ENCODE peak calls at places on chromosomes 16 and 17, in four cellular contexts. X is fibroblast of pulmonary artery, O is cardiac muscle cell, M is mucosa of descending colon. R is an unnamed sample.

GRCh38 chr16:30644334-30644830 is 6.4 kb upstream of the PRR14 start:
- DNase-seq in X (no peak), O (no peak), M (no peak), R (no peak)

GRCh38 chr16:81429045-81429521 is 15.5 kb upstream of the CMIP start:
- DNase-seq in X (peak; percentile 62), O (peak; percentile 64), M (no peak), R (no peak)

GRCh38 chr16:75064403-75065148 is 52.0 kb downstream of the LDHD start:
- DNase-seq in X (no peak), O (no peak), M (peak; percentile 74), R (no peak)

GRCh38 chr16:67415872-67416793 is at the start of gene ZDHHC1:
- DNase-seq in X (peak; percentile 66), O (peak; percentile 77), M (peak; percentile 73), R (no peak)

GRCh38 chr17:34706029-34706428 is 126.6 kb downstream of the TMEM132E start:
- DNase-seq in X (peak; percentile 25), O (peak; percentile 30), M (no peak), R (no peak)

GRCh38 chr17:8206536-8206935 is 3.8 kb downstream of the AURKB start:
- DNase-seq in X (no peak), O (no peak), M (peak; percentile 39), R (no peak)

GRCh38 chr16:27223226-27223610 is 19.9 kb downstream of the KDM8 start:
- DNase-seq in X (no peak), O (no peak), M (peak; percentile 49), R (no peak)

GRCh38 chr16:68359398-68360191 is 48.8 kb downstream of the PRMT7 start:
- DNase-seq in X (no peak), O (no peak), M (peak; percentile 49), R (no peak)

GRCh38 chr16:87206646-87207451 is 110.3 kb downstream of the C16orf95 start:
- DNase-seq in X (peak; percentile 72), O (peak; percentile 51), M (no peak), R (peak; percentile 21)

GRCh38 chr16:64983983-64984382 is 137.9 kb downstream of the CDH11 start:
- DNase-seq in X (peak; percentile 90), O (peak; percentile 86), M (no peak), R (peak; percentile 57)

GRCh38 chr17:9684955-9685621 is 39.8 kb downstream of the USP43 start:
- DNase-seq in X (no peak), O (no peak), M (no peak), R (no peak)

GRCh38 chr17:17576772-17577234 is 14.7 kb downstream of the PEMT start:
- DNase-seq in X (no peak), O (no peak), M (no peak), R (no peak)

GRCh38 chr16:67100569-67101300 is 9.0 kb upstream of the PHAF1 start:
- DNase-seq in X (peak; percentile 64), O (peak; percentile 53), M (no peak), R (no peak)

GRCh38 chr17:82882715-82883446 is 43.1 kb upstream of the ZNF750 start:
- DNase-seq in X (no peak), O (no peak), M (peak; percentile 90), R (no peak)

GRCh38 chr17:3712811-3713463 is 10.8 kb upstream of the HASPIN start:
- DNase-seq in X (no peak), O (no peak), M (peak; percentile 29), R (no peak)

GRCh38 chr17:21378553-21378952 is 2.4 kb downstream of the KCNJ12 start:
- DNase-seq in X (no peak), O (no peak), M (no peak), R (no peak)
- H3K4me3 ChIP-seq in X (no peak overlapping the region), O (no peak overlapping the region), M (no peak overlapping the region), R (no peak overlapping the region)

GRCh38 chr17:50534222-50534978 is 1.9 kb downstream of the EPN3 start:
- DNase-seq in X (peak; percentile 13), O (no peak), M (peak; percentile 84), R (no peak)
- TF ChIP-seq CTCF in X (peak; percentile 25), O (peak; percentile 34), M (peak; percentile 35), R (peak; percentile 40)

GRCh38 chr16:70412385-70412784 is 26.5 kb downstream of the ST3GAL2 start:
- DNase-seq in X (no peak), O (no peak), M (no peak), R (no peak)

GRCh38 chr16:70410736-70411135 is 28.2 kb downstream of the ST3GAL2 start:
- DNase-seq in X (no peak), O (no peak), M (no peak), R (no peak)

GRCh38 chr16:70402916-70403659 is 35.8 kb downstream of the ST3GAL2 start:
- DNase-seq in X (peak; percentile 72), O (peak; percentile 67), M (no peak), R (peak; percentile 14)

DNA sequence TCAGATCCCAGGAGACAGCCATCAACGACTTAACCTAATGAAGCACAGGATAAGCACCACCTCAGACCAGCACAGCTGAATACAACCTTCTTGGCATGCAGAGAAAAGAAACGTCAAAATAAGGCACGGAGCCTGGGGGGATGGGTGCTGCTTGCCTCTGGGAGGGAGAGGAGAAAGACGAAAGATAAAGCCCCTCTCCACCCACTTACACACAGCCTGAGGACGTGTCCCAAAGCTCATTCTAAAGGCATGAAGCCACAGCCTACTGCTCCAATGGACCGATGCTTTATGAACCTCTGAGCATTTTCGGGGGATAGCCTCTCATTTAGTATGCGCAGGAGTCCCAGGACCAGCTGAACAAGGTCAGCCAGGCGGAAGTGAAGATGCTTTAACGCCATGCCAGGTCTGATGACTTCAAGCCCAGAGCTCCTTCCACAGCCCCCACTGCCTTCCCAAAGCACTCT is 31.1 kb downstream of the ST3GAL2 start:
- DNase-seq in X (no peak), O (no peak), M (no peak), R (no peak)
- H3K4me3 ChIP-seq in X (no peak overlapping the region), O (no peak overlapping the region), M (no peak overlapping the region), R (no peak overlapping the region)

GRCh38 chr17:72635034-72635654 is 457.3 kb downstream of the SLC39A11 start:
- DNase-seq in X (no peak), O (no peak), M (no peak), R (no peak)
- TF ChIP-seq CTCF in X (no peak), O (no peak), M (no peak), R (no peak)

GRCh38 chr16:90011196-90011819 is 7.9 kb downstream of the DBNDD1 start:
- DNase-seq in X (no peak), O (no peak), M (no peak), R (no peak)

GRCh38 chr16:90010676-90011075 is 8.6 kb downstream of the DBNDD1 start:
- DNase-seq in X (no peak), O (no peak), M (no peak), R (no peak)

GRCh38 chr16:90007015-90007414 is 12.2 kb downstream of the DBNDD1 start:
- DNase-seq in X (no peak), O (no peak), M (no peak), R (no peak)

GRCh38 chr16:90009172-90009899 is 9.9 kb downstream of the DBNDD1 start:
- DNase-seq in X (no peak), O (no peak), M (no peak), R (no peak)

DNA sequence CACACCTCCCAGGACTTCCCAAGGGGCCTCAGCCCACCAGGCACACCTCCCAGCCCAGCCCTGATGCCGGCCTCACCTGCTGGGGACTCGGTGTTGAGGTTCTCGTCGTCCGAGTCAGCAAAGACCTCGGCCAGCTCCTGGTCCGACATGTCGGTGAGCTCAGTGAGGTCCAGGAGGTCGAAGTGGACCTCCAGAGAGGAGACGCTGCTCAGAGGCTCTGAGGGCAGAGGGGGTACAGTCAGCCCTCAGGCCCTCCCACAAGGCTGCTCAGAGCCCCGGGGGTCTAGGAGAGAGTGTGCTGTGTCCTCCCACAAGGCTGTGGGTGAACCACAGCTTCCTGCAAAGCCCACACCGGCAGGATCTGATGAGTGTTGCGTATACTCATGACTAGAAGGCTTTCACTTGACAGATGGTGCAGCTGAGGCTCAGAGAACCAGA is 10.5 kb downstream of the DBNDD1 start:
- DNase-seq in X (no peak), O (no peak), M (no peak), R (no peak)
- H3K4me3 ChIP-seq in X (no peak overlapping the region), O (no peak overlapping the region), M (no peak overlapping the region), R (no peak overlapping the region)

GRCh38 chr17:79812206-79812968 is 15.5 kb upstream of the CBX8 start:
- DNase-seq in X (no peak), O (no peak), M (no peak), R (no peak)

GRCh38 chr17:79811888-79812205 is 15.0 kb upstream of the CBX8 start:
- DNase-seq in X (no peak), O (no peak), M (no peak), R (no peak)

GRCh38 chr17:79810138-79811027 is 13.5 kb upstream of the CBX8 start:
- DNase-seq in X (peak; percentile 76), O (peak; percentile 85), M (peak; percentile 85), R (no peak)

GRCh38 chr17:79809530-79810137 is 12.8 kb upstream of the CBX8 start:
- DNase-seq in X (no peak), O (no peak), M (peak; percentile 60), R (no peak)

GRCh38 chr17:79811036-79811887 is 14.4 kb upstream of the CBX8 start:
- DNase-seq in X (no peak), O (no peak), M (peak; percentile 65), R (no peak)
- TF ChIP-seq CTCF in X (peak; percentile 45), O (peak; percentile 59), M (peak; percentile 34), R (peak; percentile 47)

GRCh38 chr16:82735696-82736095 is 108.9 kb downstream of the CDH13 start:
- DNase-seq in X (peak; percentile 42), O (peak; percentile 69), M (no peak), R (peak; percentile 35)
- H3K4me3 ChIP-seq in X (no peak overlapping the region), O (no peak overlapping the region), M (no peak overlapping the region), R (no peak overlapping the region)

DNA sequence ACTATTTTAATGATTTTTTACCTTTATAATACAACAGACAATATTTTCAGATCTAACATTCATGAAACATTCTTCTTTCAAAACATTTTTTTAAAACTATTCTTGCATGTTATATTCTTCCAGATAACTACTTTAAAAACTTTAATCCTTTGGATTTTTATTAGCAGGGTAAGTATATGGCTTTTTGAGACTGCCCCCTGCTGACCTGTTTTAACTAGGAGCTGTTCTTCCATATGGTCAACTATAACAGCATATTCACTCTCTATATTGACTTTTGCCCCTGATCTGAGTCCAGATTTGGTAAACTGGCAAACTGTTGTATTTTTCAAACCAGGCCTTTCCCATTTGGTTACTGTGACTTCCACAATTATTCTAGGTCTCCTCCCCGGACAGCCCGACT is 16.5 kb downstream of the ZNF18 start:
- DNase-seq in X (peak; percentile 26), O (peak; percentile 6), M (no peak), R (no peak)
- TF ChIP-seq CTCF in X (peak; percentile 46), O (peak; percentile 42), M (no peak), R (peak; percentile 24)

DNA sequence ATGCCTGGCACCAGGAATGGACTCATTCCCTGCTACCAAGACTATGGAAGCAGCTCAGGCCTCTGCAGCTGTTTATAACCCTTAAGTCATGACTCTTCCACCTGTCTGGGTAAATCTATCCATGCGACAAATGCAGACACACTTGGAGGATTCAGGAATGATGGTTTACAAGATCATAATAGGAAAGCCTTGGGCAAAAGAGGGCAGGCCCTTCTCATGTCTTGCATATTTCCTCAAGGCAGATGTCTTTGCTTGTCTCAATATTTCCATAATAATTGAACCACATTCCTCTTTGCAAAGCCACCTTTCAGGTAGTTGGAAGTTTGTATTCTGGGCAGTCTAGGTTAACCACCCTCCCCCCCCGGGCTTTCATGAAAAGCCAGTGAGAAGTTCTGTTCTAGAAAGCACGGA is 884 bp upstream of the JPT1 start:
- DNase-seq in X (no peak), O (no peak), M (no peak), R (no peak)
- H3K4me3 ChIP-seq in X (no peak overlapping the region), O (no peak overlapping the region), M (no peak overlapping the region), R (no peak overlapping the region)

R was measured in AG09309.